ENCODE peak calls at places on chromosomes 13 and 19, in six cellular contexts. T is endothelial cell of umbilical vein, P is HCT116, M is SK-N-SH, Z is HepG2, Y is H1. J is an unnamed sample.

GRCh38 chr13:45257638-45258338 is 56.9 kb upstream of the KCTD4 start:
- DNase-seq in Z (no peak), P (no peak), M (no peak), T (no peak), Y (no peak), J (no peak)

GRCh38 chr19:40467007-40467565 is 285 bp downstream of the SPTBN4 start:
- DNase-seq in P (no peak), M (peak; percentile 73), Y (peak; percentile 64), T (no peak), Z (no peak), J (no peak)

GRCh38 chr19:52176574-52176973 is 5.2 kb upstream of the ZNF836 start:
- DNase-seq in T (no peak), P (no peak), M (no peak), Y (no peak), Z (no peak), J (no peak)

GRCh38 chr13:90732049-90732448 is 615.4 kb upstream of the MIR17HG start:
- DNase-seq in Y (peak; percentile 58), Z (peak; percentile 3), T (no peak), M (no peak), P (no peak), J (peak; percentile 8)

GRCh38 chr19:42279902-42280760 is 11.1 kb downstream of the CIC start:
- DNase-seq in Z (peak; percentile 79), P (peak; percentile 77), Y (peak; percentile 95), T (peak; percentile 84), M (peak; percentile 96), J (peak; percentile 96)

GRCh38 chr19:33685541-33685940 is 63.8 kb downstream of the CHST8 start:
- DNase-seq in M (peak; percentile 73), Z (no peak), T (no peak), Y (no peak), P (no peak), J (no peak)

GRCh38 chr13:41568143-41568989 is 111.0 kb downstream of the RGCC start:
- DNase-seq in M (no peak), Y (no peak), Z (no peak), P (no peak), T (no peak), J (no peak)

GRCh38 chr19:30864460-30865215 is 484.6 kb downstream of the TSHZ3 start:
- DNase-seq in M (no peak), Y (no peak), P (no peak), Z (no peak), T (no peak), J (no peak)

GRCh38 chr13:22103046-22103445 is 432.2 kb downstream of the FGF9 start:
- DNase-seq in Z (no peak), P (no peak), T (no peak), Y (no peak), M (no peak), J (no peak)

GRCh38 chr19:10000171-10000826 is 10.0 kb downstream of the COL5A3 start:
- DNase-seq in Z (peak; percentile 57), M (peak; percentile 89), Y (peak; percentile 87), P (peak; percentile 62), T (peak; percentile 68), J (peak; percentile 74)

GRCh38 chr13:45297456-45298205 is 43.4 kb downstream of the TPT1 start:
- DNase-seq in Y (no peak), Z (no peak), M (no peak), T (no peak), P (no peak), J (no peak)

GRCh38 chr13:28573595-28574373 is 78.9 kb upstream of the FLT1 start:
- DNase-seq in P (no peak), T (no peak), M (no peak), Z (no peak), Y (no peak), J (no peak)

GRCh38 chr19:45645631-45646344 is 6.6 kb upstream of the EML2 start:
- DNase-seq in P (peak; percentile 88), M (peak; percentile 97), Z (peak; percentile 63), Y (peak; percentile 93), T (peak; percentile 94), J (peak; percentile 95)
- H3K27ac ChIP-seq in P (peak overlapping the region; percentile 40), M (peak overlapping the region; percentile 59), Z (no peak overlapping the region), Y (no peak overlapping the region), T (no peak overlapping the region), J (peak overlapping the region; percentile 54)

DNA sequence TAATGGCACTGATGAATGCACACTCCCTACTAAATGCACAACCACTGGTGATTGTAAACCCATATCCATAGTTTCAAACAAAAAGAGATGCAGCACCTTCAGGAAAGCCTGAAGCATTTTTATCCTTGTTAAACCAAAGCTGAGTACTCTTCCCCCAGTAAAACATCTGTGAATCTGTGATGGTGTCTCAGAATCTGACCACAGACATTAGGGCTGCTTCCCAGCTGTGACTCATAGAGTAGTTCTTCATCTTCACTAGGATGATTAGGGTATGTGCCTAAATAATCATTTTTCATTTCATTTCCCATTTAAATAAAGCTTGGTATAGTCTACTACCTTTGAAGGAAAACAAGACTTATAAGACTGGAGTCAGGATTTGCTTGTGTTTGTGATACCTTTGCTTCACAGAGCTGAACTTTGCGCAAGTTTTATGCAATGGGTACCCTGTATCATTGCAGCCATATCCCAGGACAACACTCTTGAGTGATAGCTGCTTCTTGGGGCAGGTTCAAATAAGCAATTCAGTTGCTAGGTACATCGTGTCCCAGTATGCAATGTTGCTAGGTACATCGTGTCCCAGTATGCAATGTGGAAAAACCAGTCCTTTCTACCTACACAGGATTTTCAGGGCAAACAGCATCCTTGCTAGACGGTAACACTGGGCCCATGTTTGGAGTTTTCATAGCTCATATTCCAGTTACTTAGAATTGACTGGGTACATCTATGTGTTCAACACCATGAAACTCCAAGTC is 277.1 kb downstream of the IRS2 start:
- DNase-seq in M (no peak), P (no peak), T (no peak), Z (no peak), Y (no peak), J (no peak)
- TF ChIP-seq MAX in M (no peak), P (no peak), T (no peak), Z (no peak), Y (no peak), J (no peak)

GRCh38 chr19:55088543-55089265 is 13.0 kb downstream of the EPS8L1 start:
- DNase-seq in Z (peak; percentile 59), T (peak; percentile 70), M (peak; percentile 92), P (no peak), Y (peak; percentile 99), J (peak; percentile 81)

GRCh38 chr19:55087542-55087935 is 11.9 kb downstream of the EPS8L1 start:
- DNase-seq in P (no peak), Z (no peak), M (no peak), Y (no peak), T (no peak), J (no peak)

GRCh38 chr19:55086730-55087541 is 11.3 kb downstream of the EPS8L1 start:
- DNase-seq in Z (no peak), M (peak; percentile 99), Y (peak; percentile 99), T (peak; percentile 97), P (no peak), J (no peak)

GRCh38 chr19:55089279-55089944 is 13.7 kb downstream of the EPS8L1 start:
- DNase-seq in T (no peak), P (no peak), M (no peak), Z (no peak), Y (no peak), J (no peak)

GRCh38 chr19:55088021-55088451 is 12.4 kb downstream of the EPS8L1 start:
- DNase-seq in P (no peak), Z (no peak), T (no peak), M (no peak), Y (no peak), J (no peak)
- H3K27ac ChIP-seq in P (peak overlapping the region; percentile 28), Z (no peak overlapping the region), T (peak overlapping the region; percentile 67), M (no peak overlapping the region), Y (no peak overlapping the region), J (no peak overlapping the region)

DNA sequence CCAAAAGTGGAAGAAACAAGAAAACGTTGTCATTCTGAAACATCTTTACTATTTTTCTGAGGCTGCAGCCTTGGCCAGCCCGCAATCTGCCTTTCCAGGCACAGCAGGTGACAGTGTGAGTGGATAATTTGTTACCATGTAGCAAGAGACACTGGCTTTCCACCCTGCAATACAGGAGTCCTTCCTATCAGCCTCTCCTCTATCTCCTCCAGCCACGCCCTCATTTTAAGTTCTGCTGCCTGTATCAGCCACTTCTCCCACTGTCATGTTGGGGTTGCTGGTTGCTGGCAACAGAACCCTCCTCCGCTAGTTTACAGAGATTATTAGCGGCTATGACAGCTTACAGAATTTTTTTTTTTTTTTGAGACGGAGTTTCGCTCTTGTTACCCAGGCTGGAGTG is 7.7 kb upstream of the LGALS7 start:
- DNase-seq in Z (no peak), M (no peak), Y (no peak), T (no peak), P (no peak), J (no peak)
- TF ChIP-seq MAX in Z (no peak), M (no peak), Y (no peak), T (no peak), P (no peak), J (no peak)

J was measured in A549.